ENCODE peak calls at places on chromosomes 7 and 10, in five cellular contexts. One of them, this sample, is unnamed.
A peak's percentile ranks its signal among the peaks of the same experiment; 100 is the strongest.

GRCh38 chr10:129896231-129897150 is 67.6 kb downstream of the EBF3 start:
- DNase-seq in right lobe of liver: no peak
- DNase-seq in cardiac muscle cell: no peak
- DNase-seq in CD4-positive, alpha-beta memory T cell: no peak
- DNase-seq in transverse colon: no peak
- DNase-seq in this sample: no peak

GRCh38 chr10:121158988-121159579 is 307.9 kb downstream of the WDR11 start:
- DNase-seq in right lobe of liver: no peak
- DNase-seq in cardiac muscle cell: no peak
- DNase-seq in CD4-positive, alpha-beta memory T cell: no peak
- DNase-seq in transverse colon: peak; percentile 68
- DNase-seq in this sample: peak; percentile 51

GRCh38 chr7:159093351-159093971 is 51.2 kb downstream of the VIPR2 start:
- DNase-seq in right lobe of liver: no peak
- DNase-seq in cardiac muscle cell: no peak
- DNase-seq in CD4-positive, alpha-beta memory T cell: no peak
- DNase-seq in transverse colon: peak; percentile 5
- DNase-seq in this sample: no peak

GRCh38 chr10:43135656-43136055 is 2.6 kb upstream of the CSGALNACT2 start:
- DNase-seq in right lobe of liver: no peak
- DNase-seq in cardiac muscle cell: no peak
- DNase-seq in CD4-positive, alpha-beta memory T cell: no peak
- DNase-seq in transverse colon: no peak
- DNase-seq in this sample: no peak

GRCh38 chr7:7347045-7347444 is 164.7 kb downstream of the C1GALT1 start:
- DNase-seq in right lobe of liver: no peak
- DNase-seq in cardiac muscle cell: no peak
- DNase-seq in CD4-positive, alpha-beta memory T cell: no peak
- DNase-seq in transverse colon: no peak
- DNase-seq in this sample: no peak

GRCh38 chr7:158109364-158110033 is 478.1 kb downstream of the PTPRN2 start:
- DNase-seq in right lobe of liver: peak; percentile 13
- DNase-seq in cardiac muscle cell: no peak
- DNase-seq in CD4-positive, alpha-beta memory T cell: no peak
- DNase-seq in transverse colon: no peak
- DNase-seq in this sample: no peak

GRCh38 chr7:135282621-135283295 is 49.1 kb downstream of the STRA8 start:
- DNase-seq in right lobe of liver: no peak
- DNase-seq in cardiac muscle cell: peak; percentile 78
- DNase-seq in CD4-positive, alpha-beta memory T cell: peak; percentile 18
- DNase-seq in transverse colon: no peak
- DNase-seq in this sample: no peak

GRCh38 chr10:34637419-34637911 is 177.6 kb downstream of the PARD3 start:
- DNase-seq in right lobe of liver: peak; percentile 67
- DNase-seq in cardiac muscle cell: peak; percentile 62
- DNase-seq in CD4-positive, alpha-beta memory T cell: peak; percentile 55
- DNase-seq in transverse colon: peak; percentile 69
- DNase-seq in this sample: peak; percentile 52

GRCh38 chr7:19558527-19558926 is 150.3 kb downstream of the POLR1F start:
- DNase-seq in right lobe of liver: no peak
- DNase-seq in cardiac muscle cell: peak; percentile 39
- DNase-seq in CD4-positive, alpha-beta memory T cell: no peak
- DNase-seq in transverse colon: no peak
- DNase-seq in this sample: no peak

GRCh38 chr7:29038463-29038862 is 80.3 kb upstream of the TRIL start:
- DNase-seq in right lobe of liver: no peak
- DNase-seq in cardiac muscle cell: peak; percentile 58
- DNase-seq in CD4-positive, alpha-beta memory T cell: no peak
- DNase-seq in transverse colon: no peak
- DNase-seq in this sample: no peak
- H3K4me1 ChIP-seq in right lobe of liver: no peaks in the 10 kb centered on the region
- H3K4me1 ChIP-seq in cardiac muscle cell: no peaks in the 10 kb centered on the region
- H3K4me1 ChIP-seq in CD4-positive, alpha-beta memory T cell: no peaks in the 10 kb centered on the region
- H3K4me1 ChIP-seq in transverse colon: peaks cover 20% of the 10 kb centered on the region
- H3K4me1 ChIP-seq in this sample: no peaks in the 10 kb centered on the region

GRCh38 chr10:99941942-99942835 is 67.6 kb downstream of the DNMBP start:
- DNase-seq in right lobe of liver: no peak
- DNase-seq in cardiac muscle cell: peak; percentile 85
- DNase-seq in CD4-positive, alpha-beta memory T cell: no peak
- DNase-seq in transverse colon: no peak
- DNase-seq in this sample: no peak

GRCh38 chr10:99944860-99945259 is 64.9 kb downstream of the DNMBP start:
- DNase-seq in right lobe of liver: no peak
- DNase-seq in cardiac muscle cell: no peak
- DNase-seq in CD4-positive, alpha-beta memory T cell: no peak
- DNase-seq in transverse colon: no peak
- DNase-seq in this sample: no peak

GRCh38 chr10:99945286-99945685 is 64.5 kb downstream of the DNMBP start:
- DNase-seq in right lobe of liver: no peak
- DNase-seq in cardiac muscle cell: peak; percentile 94
- DNase-seq in CD4-positive, alpha-beta memory T cell: no peak
- DNase-seq in transverse colon: no peak
- DNase-seq in this sample: peak; percentile 47

GRCh38 chr10:99938563-99938962 is 71.2 kb downstream of the DNMBP start:
- DNase-seq in right lobe of liver: no peak
- DNase-seq in cardiac muscle cell: peak; percentile 50
- DNase-seq in CD4-positive, alpha-beta memory T cell: no peak
- DNase-seq in transverse colon: no peak
- DNase-seq in this sample: no peak

DNA sequence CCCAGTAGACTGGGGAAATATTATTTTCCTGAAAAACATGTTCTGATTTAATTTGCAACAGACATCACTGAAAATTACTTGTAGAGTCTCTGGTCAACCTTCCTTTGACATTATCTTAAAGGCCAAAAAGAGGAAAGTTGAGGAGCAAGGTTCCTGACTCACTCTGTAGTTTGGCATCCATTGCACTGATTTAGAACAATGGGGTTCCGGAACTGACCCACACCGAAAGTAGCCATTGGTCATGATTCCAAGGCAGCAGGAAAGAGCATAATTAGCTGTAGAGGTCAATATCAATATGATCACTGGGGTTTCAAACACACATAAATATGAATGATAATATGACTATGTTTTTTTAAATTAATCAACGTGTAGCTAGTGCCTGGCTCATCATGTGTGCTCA is 65.8 kb downstream of the DNMBP start:
- DNase-seq in right lobe of liver: no peak
- DNase-seq in cardiac muscle cell: no peak
- DNase-seq in CD4-positive, alpha-beta memory T cell: no peak
- DNase-seq in transverse colon: no peak
- DNase-seq in this sample: no peak
- H3K27ac ChIP-seq in right lobe of liver: no peak overlapping the region
- H3K27ac ChIP-seq in cardiac muscle cell: no peak overlapping the region
- H3K27ac ChIP-seq in CD4-positive, alpha-beta memory T cell: no peak overlapping the region
- H3K27ac ChIP-seq in transverse colon: no peak overlapping the region
- H3K27ac ChIP-seq in this sample: no peak overlapping the region

GRCh38 chr10:33126118-33126517 is 168.1 kb upstream of the ITGB1 start:
- DNase-seq in right lobe of liver: no peak
- DNase-seq in cardiac muscle cell: peak; percentile 76
- DNase-seq in CD4-positive, alpha-beta memory T cell: peak; percentile 69
- DNase-seq in transverse colon: no peak
- DNase-seq in this sample: peak; percentile 13

GRCh38 chr10:33126742-33127141 is 168.7 kb upstream of the ITGB1 start:
- DNase-seq in right lobe of liver: no peak
- DNase-seq in cardiac muscle cell: no peak
- DNase-seq in CD4-positive, alpha-beta memory T cell: no peak
- DNase-seq in transverse colon: no peak
- DNase-seq in this sample: no peak

GRCh38 chr10:33127622-33128021 is 169.6 kb upstream of the ITGB1 start:
- DNase-seq in right lobe of liver: no peak
- DNase-seq in cardiac muscle cell: no peak
- DNase-seq in CD4-positive, alpha-beta memory T cell: no peak
- DNase-seq in transverse colon: no peak
- DNase-seq in this sample: no peak

GRCh38 chr10:33123680-33124079 is 165.7 kb upstream of the ITGB1 start:
- DNase-seq in right lobe of liver: no peak
- DNase-seq in cardiac muscle cell: no peak
- DNase-seq in CD4-positive, alpha-beta memory T cell: no peak
- DNase-seq in transverse colon: no peak
- DNase-seq in this sample: no peak

GRCh38 chr10:33125522-33125921 is 167.5 kb upstream of the ITGB1 start:
- DNase-seq in right lobe of liver: no peak
- DNase-seq in cardiac muscle cell: no peak
- DNase-seq in CD4-positive, alpha-beta memory T cell: no peak
- DNase-seq in transverse colon: no peak
- DNase-seq in this sample: no peak
- H3K4me1 ChIP-seq in right lobe of liver: no peaks in the 10 kb centered on the region
- H3K4me1 ChIP-seq in cardiac muscle cell: no peaks in the 10 kb centered on the region
- H3K4me1 ChIP-seq in CD4-positive, alpha-beta memory T cell: peaks cover 93% of the 10 kb centered on the region
- H3K4me1 ChIP-seq in transverse colon: no peaks in the 10 kb centered on the region
- H3K4me1 ChIP-seq in this sample: no peaks in the 10 kb centered on the region

GRCh38 chr7:149854611-149855367 is 16.6 kb downstream of the ZNF862 start:
- DNase-seq in right lobe of liver: peak; percentile 91
- DNase-seq in cardiac muscle cell: peak; percentile 57
- DNase-seq in CD4-positive, alpha-beta memory T cell: peak; percentile 43
- DNase-seq in transverse colon: peak; percentile 71
- DNase-seq in this sample: peak; percentile 79
- H3K27ac ChIP-seq in right lobe of liver: no peak overlapping the region
- H3K27ac ChIP-seq in cardiac muscle cell: peak overlapping the region; percentile 80
- H3K27ac ChIP-seq in CD4-positive, alpha-beta memory T cell: peak overlapping the region; percentile 7
- H3K27ac ChIP-seq in transverse colon: no peak overlapping the region
- H3K27ac ChIP-seq in this sample: no peak overlapping the region

DNA sequence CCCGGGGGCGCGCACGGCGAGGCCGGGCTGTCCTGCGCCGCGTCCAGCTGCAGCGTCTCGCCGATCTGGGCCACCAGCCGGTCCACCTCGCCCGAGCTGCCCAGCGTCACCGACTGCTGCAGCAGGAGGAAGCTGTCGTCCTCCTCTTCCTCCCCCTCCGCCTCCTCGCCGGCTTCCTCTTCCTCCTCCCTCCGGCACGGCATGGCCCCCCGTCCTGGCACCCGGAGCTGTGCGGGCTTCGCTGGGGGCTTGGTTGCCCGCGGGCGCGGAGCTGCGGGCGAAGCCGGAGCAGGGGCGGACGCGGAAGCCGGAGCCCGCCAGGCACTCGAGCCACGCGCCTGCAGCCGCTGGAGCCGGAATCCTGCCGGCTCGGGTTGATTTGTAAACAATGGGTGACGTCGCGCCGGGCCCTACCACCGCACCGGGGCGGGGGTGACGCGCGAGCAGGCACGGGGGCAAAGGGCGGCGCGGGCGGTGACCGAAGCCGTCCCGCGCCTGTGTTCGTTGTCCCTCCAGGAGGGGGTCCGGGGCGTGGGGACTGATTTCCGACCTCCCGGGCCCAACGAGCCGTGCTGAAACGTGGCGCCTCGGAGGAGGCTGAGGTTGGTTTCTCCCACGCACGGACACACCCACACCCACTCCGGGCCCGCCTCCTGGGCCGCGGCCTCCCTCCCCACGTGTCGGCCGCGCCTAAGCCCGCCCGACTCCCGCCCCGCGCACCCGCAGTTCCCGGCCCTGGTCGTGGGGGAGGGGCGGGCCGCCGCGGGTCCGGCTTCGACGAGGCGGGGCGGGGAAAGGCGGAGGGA is at the start of gene FRAT2:
- DNase-seq in right lobe of liver: peak; percentile 95
- DNase-seq in cardiac muscle cell: peak; percentile 97
- DNase-seq in CD4-positive, alpha-beta memory T cell: peak; percentile 92
- DNase-seq in transverse colon: peak; percentile 94
- DNase-seq in this sample: peak; percentile 89
- H3K4me1 ChIP-seq in right lobe of liver: peaks cover 1% of the 10 kb centered on the region
- H3K4me1 ChIP-seq in cardiac muscle cell: peaks cover 24% of the 10 kb centered on the region
- H3K4me1 ChIP-seq in CD4-positive, alpha-beta memory T cell: peaks cover 35% of the 10 kb centered on the region
- H3K4me1 ChIP-seq in transverse colon: peaks cover 49% of the 10 kb centered on the region
- H3K4me1 ChIP-seq in this sample: peaks cover 11% of the 10 kb centered on the region

GRCh38 chr10:79181680-79182079 is 112.9 kb downstream of the ZMIZ1 start:
- DNase-seq in right lobe of liver: no peak
- DNase-seq in cardiac muscle cell: no peak
- DNase-seq in CD4-positive, alpha-beta memory T cell: no peak
- DNase-seq in transverse colon: no peak
- DNase-seq in this sample: no peak

GRCh38 chr10:79181227-79181626 is 112.5 kb downstream of the ZMIZ1 start:
- DNase-seq in right lobe of liver: no peak
- DNase-seq in cardiac muscle cell: no peak
- DNase-seq in CD4-positive, alpha-beta memory T cell: no peak
- DNase-seq in transverse colon: no peak
- DNase-seq in this sample: no peak

GRCh38 chr10:79182122-79182521 is 113.4 kb downstream of the ZMIZ1 start:
- DNase-seq in right lobe of liver: no peak
- DNase-seq in cardiac muscle cell: no peak
- DNase-seq in CD4-positive, alpha-beta memory T cell: no peak
- DNase-seq in transverse colon: no peak
- DNase-seq in this sample: no peak

GRCh38 chr10:79179404-79180309 is 110.9 kb downstream of the ZMIZ1 start:
- DNase-seq in right lobe of liver: no peak
- DNase-seq in cardiac muscle cell: no peak
- DNase-seq in CD4-positive, alpha-beta memory T cell: no peak
- DNase-seq in transverse colon: no peak
- DNase-seq in this sample: no peak

DNA sequence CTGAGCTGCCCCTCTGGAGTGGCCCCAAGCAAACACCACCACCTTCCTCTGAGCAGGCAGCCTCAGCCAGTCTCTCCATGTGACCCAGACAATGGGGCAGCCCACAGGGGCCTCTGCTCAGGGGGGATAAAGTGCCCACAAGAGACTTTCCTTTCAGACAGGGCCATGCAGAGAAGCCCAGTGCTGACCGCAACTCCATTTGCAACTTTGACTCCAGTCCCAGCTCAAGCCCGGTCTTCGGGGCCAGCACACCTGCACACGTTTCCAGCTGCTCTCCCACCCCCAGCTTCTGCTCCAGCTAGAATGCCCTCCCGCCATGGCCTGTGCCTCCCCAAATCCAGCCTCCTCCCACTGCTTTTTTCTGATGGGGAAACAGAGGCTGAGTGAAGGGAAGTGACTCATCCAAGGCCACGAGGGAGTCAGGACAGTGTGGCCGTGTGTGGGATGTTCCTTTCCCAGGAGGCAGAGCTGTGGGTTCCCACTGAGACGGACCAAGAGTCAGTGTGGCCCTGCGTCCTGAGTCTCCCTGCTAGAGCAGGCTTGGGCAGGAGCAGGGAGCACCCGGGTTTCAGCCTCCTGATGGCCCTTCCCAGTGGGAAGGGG is 112.0 kb downstream of the ZMIZ1 start:
- DNase-seq in right lobe of liver: no peak
- DNase-seq in cardiac muscle cell: no peak
- DNase-seq in CD4-positive, alpha-beta memory T cell: no peak
- DNase-seq in transverse colon: no peak
- DNase-seq in this sample: no peak
- H3K27ac ChIP-seq in right lobe of liver: no peak overlapping the region
- H3K27ac ChIP-seq in cardiac muscle cell: peak overlapping the region; percentile 95
- H3K27ac ChIP-seq in CD4-positive, alpha-beta memory T cell: no peak overlapping the region
- H3K27ac ChIP-seq in transverse colon: peak overlapping the region; percentile 19
- H3K27ac ChIP-seq in this sample: no peak overlapping the region

GRCh38 chr7:116730097-116731018 is 58.4 kb downstream of the MET start:
- DNase-seq in right lobe of liver: no peak
- DNase-seq in cardiac muscle cell: no peak
- DNase-seq in CD4-positive, alpha-beta memory T cell: no peak
- DNase-seq in transverse colon: no peak
- DNase-seq in this sample: no peak
- H3K4me1 ChIP-seq in right lobe of liver: peaks cover 32% of the 10 kb centered on the region
- H3K4me1 ChIP-seq in cardiac muscle cell: no peaks in the 10 kb centered on the region
- H3K4me1 ChIP-seq in CD4-positive, alpha-beta memory T cell: no peaks in the 10 kb centered on the region
- H3K4me1 ChIP-seq in transverse colon: no peaks in the 10 kb centered on the region
- H3K4me1 ChIP-seq in this sample: no peaks in the 10 kb centered on the region

This sample was measured in prostate gland.